ENCODE peak calls at places on chromosomes 16 and 17, in nine cellular contexts. O is stimulated activated CD8-positive, alpha-beta memory T cell treated with anti-CD3 and anti-CD28 coated beads, Interleukin-4, amount 100 ng/mL, for 24 hours; Z is cardiac fibroblast; M is ascending aorta; A is stimulated activated CD4-positive, alpha-beta T cell treated with anti-CD3 and anti-CD28 coated beads, Interleukin-2, amount 100 ng/mL, for 24 hours; C is tibial nerve; F is pancreas; Y is PC-3; V is amygdala. H is an unnamed sample.

GRCh38 chr16:85027968-85028637 is 508 bp downstream of the KIAA0513 start:
- DNase-seq in V (no peak), Y (no peak), M (no peak), O (no peak), A (peak; percentile 38), F (no peak), Z (no peak), C (no peak), H (no peak)

GRCh38 chr16:81699596-81699995 is 79.5 kb upstream of the PLCG2 start:
- DNase-seq in V (no peak), O (no peak), Y (no peak), Z (no peak), A (no peak), F (no peak), M (no peak), C (no peak), H (no peak)

GRCh38 chr17:67138392-67138791 is 94.0 kb downstream of the CACNG1 start:
- DNase-seq in Z (no peak), A (no peak), Y (no peak), M (no peak), C (no peak), O (no peak), V (no peak), F (no peak), H (no peak)

GRCh38 chr17:50668025-50668837 is 33.5 kb downstream of the ABCC3 start:
- DNase-seq in V (no peak), Y (peak; percentile 39), C (no peak), O (no peak), Z (peak; percentile 58), F (no peak), M (no peak), A (no peak), H (no peak)

GRCh38 chr17:79515646-79516604 is 94.9 kb downstream of the RBFOX3 start:
- DNase-seq in O (no peak), A (no peak), Y (no peak), M (no peak), V (no peak), F (no peak), C (no peak), Z (peak; percentile 1), H (no peak)

GRCh38 chr17:238964-239259 is 57.5 kb upstream of the DOC2B start:
- DNase-seq in O (no peak), M (peak; percentile 52), F (no peak), C (no peak), Y (no peak), V (no peak), Z (no peak), A (no peak), H (no peak)

GRCh38 chr17:82458885-82459424 is 414 bp downstream of the NARF start:
- DNase-seq in C (no peak), O (no peak), V (no peak), F (no peak), A (no peak), Y (peak; percentile 6), M (no peak), Z (peak; percentile 39), H (peak; percentile 27)

GRCh38 chr17:42422958-42423712 is at the start of gene CAVIN1:
- DNase-seq in V (peak; percentile 18), A (no peak), Z (peak; percentile 99), M (peak; percentile 99), O (no peak), Y (no peak), F (peak; percentile 93), C (peak; percentile 99), H (no peak)

GRCh38 chr17:80187493-80187892 is 17.7 kb downstream of the CARD14 start:
- DNase-seq in F (peak; percentile 61), Y (peak; percentile 73), M (no peak), Z (peak; percentile 64), C (no peak), A (no peak), V (no peak), O (no peak), H (no peak)

GRCh38 chr17:66673668-66674276 is 161.1 kb upstream of the CACNG5 start:
- DNase-seq in Z (peak; percentile 75), Y (peak; percentile 92), F (peak; percentile 60), M (no peak), C (peak; percentile 24), V (no peak), A (peak; percentile 39), O (no peak), H (peak; percentile 86)

GRCh38 chr16:53152321-53152720 is 97.5 kb downstream of the CHD9 start:
- DNase-seq in O (no peak), Y (no peak), V (no peak), A (no peak), C (no peak), Z (peak; percentile 17), F (no peak), M (no peak), H (no peak)

GRCh38 chr17:61551255-61551742 is 39.7 kb downstream of the NACA2 start:
- DNase-seq in C (no peak), Z (peak; percentile 65), A (no peak), O (no peak), F (no peak), Y (peak; percentile 84), M (no peak), V (no peak), H (peak; percentile 1)

H was measured in central memory CD4-positive, alpha-beta T cell.